ENCODE peak calls at places on chromosomes 4 and X, in nine cellular contexts. Q, R, A, L, W, U, B, S and V are unnamed samples.

GRCh38 chrX:119692241-119693031 is 532 bp downstream of the SEPTIN6 start:
- DNase-seq in Q (peak; percentile 54), R (peak; percentile 48), A (peak; percentile 68), L (no peak), W (peak; percentile 34), U (peak; percentile 45), B (peak; percentile 27), S (peak; percentile 68), V (peak; percentile 73)

GRCh38 chr4:14404730-14405129 is 597.6 kb upstream of the CPEB2 start:
- DNase-seq in Q (no peak), R (no peak), A (no peak), L (no peak), W (no peak), U (no peak), B (no peak), S (no peak), V (no peak)

GRCh38 chr4:91427171-91427570 is 876.6 kb upstream of the GRID2 start:
- DNase-seq in Q (no peak), R (no peak), A (no peak), L (peak; percentile 16), W (no peak), U (no peak), B (peak; percentile 5), S (no peak), V (no peak)

GRCh38 chr4:54066718-54067129 is 2.3 kb upstream of the CHIC2 start:
- DNase-seq in Q (no peak), R (no peak), A (no peak), L (no peak), W (no peak), U (no peak), B (no peak), S (no peak), V (no peak)

GRCh38 chr4:3657917-3658913 is 108.0 kb upstream of the ADRA2C start:
- DNase-seq in Q (no peak), R (peak; percentile 90), A (no peak), L (no peak), W (no peak), U (no peak), B (peak; percentile 62), S (peak; percentile 81), V (no peak)

GRCh38 chr4:75658881-75659280 is 14.3 kb downstream of the G3BP2 start:
- DNase-seq in Q (peak; percentile 57), R (peak; percentile 66), A (no peak), L (no peak), W (no peak), U (no peak), B (peak; percentile 66), S (no peak), V (no peak)

GRCh38 chrX:81336455-81337144 is 134.7 kb downstream of the SH3BGRL start:
- DNase-seq in Q (peak; percentile 31), R (peak; percentile 55), A (no peak), L (no peak), W (no peak), U (no peak), B (peak; percentile 43), S (no peak), V (no peak)

GRCh38 chr4:141058739-141059507 is 74.3 kb downstream of the RNF150 start:
- DNase-seq in Q (peak; percentile 70), R (peak; percentile 94), A (no peak), L (no peak), W (no peak), U (no peak), B (peak; percentile 90), S (no peak), V (no peak)

GRCh38 chr4:76856183-76856969 is 41.6 kb downstream of the SOWAHB start:
- DNase-seq in Q (peak; percentile 69), R (peak; percentile 74), A (no peak), L (no peak), W (no peak), U (no peak), B (peak; percentile 71), S (no peak), V (no peak)

GRCh38 chrX:44904542-44905115 is 31.6 kb downstream of the KDM6A start:
- DNase-seq in Q (no peak), R (no peak), A (no peak), L (no peak), W (no peak), U (peak; percentile 41), B (peak; percentile 25), S (no peak), V (no peak)

GRCh38 chr4:80486603-80487002 is 151.1 kb downstream of the CFAP299 start:
- DNase-seq in Q (no peak), R (no peak), A (no peak), L (no peak), W (no peak), U (peak; percentile 55), B (no peak), S (no peak), V (no peak)

GRCh38 chrX:148942754-148943153 is 442.3 kb downstream of the AFF2 start:
- DNase-seq in Q (no peak), R (no peak), A (no peak), L (no peak), W (no peak), U (no peak), B (no peak), S (no peak), V (no peak)

GRCh38 chr4:62324215-62324614 is 1124.1 kb downstream of the ADGRL3 start:
- DNase-seq in Q (no peak), R (no peak), A (no peak), L (no peak), W (no peak), U (no peak), B (peak; percentile 4), S (no peak), V (no peak)

GRCh38 chr4:151147000-151147399 is 47.6 kb downstream of the RPS3A start:
- DNase-seq in Q (peak; percentile 31), R (peak; percentile 26), A (no peak), L (no peak), W (no peak), U (no peak), B (no peak), S (no peak), V (no peak)

GRCh38 chr4:157115613-157116340 is 39.8 kb downstream of the GLRB start:
- DNase-seq in Q (peak; percentile 50), R (peak; percentile 77), A (no peak), L (no peak), W (no peak), U (no peak), B (peak; percentile 87), S (no peak), V (no peak)

GRCh38 chrX:150897371-150898319 is 823 bp downstream of the CD99L2 start:
- DNase-seq in Q (peak; percentile 45), R (no peak), A (peak; percentile 56), L (no peak), W (peak; percentile 39), U (peak; percentile 46), B (peak; percentile 23), S (peak; percentile 34), V (peak; percentile 50)

GRCh38 chr4:136687118-136687517 is 845.2 kb downstream of the PCDH18 start:
- DNase-seq in Q (no peak), R (no peak), A (no peak), L (no peak), W (peak; percentile 44), U (peak; percentile 16), B (no peak), S (no peak), V (peak; percentile 66)

GRCh38 chrX:133190877-133191738 is 27.0 kb downstream of the TFDP3 start:
- DNase-seq in Q (no peak), R (no peak), A (no peak), L (no peak), W (peak; percentile 32), U (peak; percentile 9), B (peak; percentile 5), S (no peak), V (no peak)

GRCh38 chr4:147760695-147761094 is 28.8 kb downstream of the ARHGAP10 start:
- DNase-seq in Q (no peak), R (no peak), A (no peak), L (no peak), W (no peak), U (no peak), B (no peak), S (peak; percentile 46), V (no peak)

GRCh38 chr4:39729557-39729956 is 31.6 kb downstream of the UBE2K start:
- DNase-seq in Q (no peak), R (peak; percentile 38), A (no peak), L (no peak), W (no peak), U (no peak), B (peak; percentile 81), S (no peak), V (no peak)

DNA sequence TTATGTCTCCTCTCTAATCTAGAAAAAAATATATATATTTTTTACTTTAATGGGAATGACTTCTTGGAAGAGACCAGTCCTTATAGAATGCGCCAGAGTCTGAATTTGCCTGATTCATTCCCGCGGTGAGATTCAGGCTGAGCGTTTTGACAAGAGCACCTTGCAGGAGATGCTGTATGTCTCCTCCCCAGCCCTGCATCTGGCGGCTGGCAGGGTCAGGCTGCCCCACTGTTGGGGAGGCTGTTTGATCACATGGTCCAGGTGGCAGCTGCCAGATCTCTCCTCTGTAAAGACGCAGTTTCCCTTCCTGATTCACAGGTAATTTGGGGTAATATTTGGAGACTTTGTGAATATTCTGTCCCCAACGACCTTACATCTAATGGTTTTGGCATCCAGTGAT is 9.7 kb downstream of the PDZD4 start:
- DNase-seq in Q (no peak), R (no peak), A (peak; percentile 10), L (no peak), W (no peak), U (no peak), B (no peak), S (peak; percentile 44), V (peak; percentile 16)
- H2AFZ ChIP-seq in Q (no peak overlapping the region), R (no peak overlapping the region), A (no peak overlapping the region), L (no peak overlapping the region), W (no peak overlapping the region), U (no peak overlapping the region), B (no peak overlapping the region), S (no peak overlapping the region), V (no peak overlapping the region)

GRCh38 chrX:100673397-100673953 is 29.5 kb downstream of the SRPX2 start:
- DNase-seq in Q (peak; percentile 57), R (peak; percentile 91), A (no peak), L (no peak), W (no peak), U (no peak), B (peak; percentile 80), S (no peak), V (no peak)
- H3K9ac ChIP-seq in Q (peak overlapping the region; percentile 55), R (no peak overlapping the region), A (no peak overlapping the region), L (no peak overlapping the region), W (no peak overlapping the region), U (no peak overlapping the region), B (no peak overlapping the region), S (no peak overlapping the region), V (no peak overlapping the region)

DNA sequence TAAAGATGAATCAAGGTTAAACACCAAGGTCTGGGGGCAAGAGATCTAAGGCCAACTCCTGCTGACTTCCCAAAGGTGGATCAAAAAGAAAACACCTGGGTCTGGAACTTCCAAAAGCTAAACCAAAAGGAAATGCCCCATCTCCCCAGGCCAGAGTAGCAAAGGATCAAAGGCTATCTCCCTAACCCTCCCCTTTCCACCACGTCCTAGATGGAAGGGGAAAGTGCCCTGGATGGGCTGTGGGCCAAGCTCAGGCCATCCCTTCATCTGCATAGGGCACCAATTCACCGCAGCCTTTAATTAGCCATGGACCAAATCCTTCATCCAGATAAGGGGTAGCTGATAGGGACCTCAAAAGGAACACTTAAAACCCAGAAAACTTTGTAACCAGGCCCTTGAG is 100.2 kb downstream of the WDFY3 start:
- DNase-seq in Q (no peak), R (no peak), A (no peak), L (no peak), W (no peak), U (no peak), B (no peak), S (no peak), V (no peak)
- H3K4me1 ChIP-seq in Q (peaks cover 2% of the 10 kb centered on the region), R (peaks cover 7% of the 10 kb centered on the region), A (no peaks in the 10 kb centered on the region), L (peaks cover 13% of the 10 kb centered on the region), W (peaks cover 7% of the 10 kb centered on the region), U (peaks cover 7% of the 10 kb centered on the region), B (peaks cover 2% of the 10 kb centered on the region), S (peaks cover 13% of the 10 kb centered on the region), V (no peaks in the 10 kb centered on the region)

GRCh38 chr4:85747871-85748491 is 273.0 kb downstream of the ARHGAP24 start:
- DNase-seq in Q (peak; percentile 81), R (peak; percentile 83), A (peak; percentile 81), L (peak; percentile 73), W (peak; percentile 36), U (peak; percentile 81), B (peak; percentile 75), S (peak; percentile 44), V (peak; percentile 31)
- H2AFZ ChIP-seq in Q (no peak overlapping the region), R (no peak overlapping the region), A (no peak overlapping the region), L (no peak overlapping the region), W (no peak overlapping the region), U (no peak overlapping the region), B (no peak overlapping the region), S (no peak overlapping the region), V (no peak overlapping the region)